ENCODE peak calls at places on chromosome 6, in four cellular contexts. One of them, this sample, is unnamed.

GRCh38 chr6:31663961-31664789 is 622 bp downstream of the GPANK1 start:
- DNase-seq in tibial artery: peak
- DNase-seq in adrenal gland: peak
- DNase-seq in foreskin fibroblast: peak
- DNase-seq in this sample: no peak

GRCh38 chr6:30685157-30685976 is 1.1 kb downstream of the PPP1R18 start:
- DNase-seq in tibial artery: peak
- DNase-seq in adrenal gland: no peak
- DNase-seq in foreskin fibroblast: no peak
- DNase-seq in this sample: no peak

GRCh38 chr6:88370127-88370710 is 204.1 kb upstream of the CNR1 start:
- DNase-seq in tibial artery: no peak
- DNase-seq in adrenal gland: no peak
- DNase-seq in foreskin fibroblast: no peak
- DNase-seq in this sample: no peak

GRCh38 chr6:105819774-105820173 is 266.4 kb upstream of the PRDM1 start:
- DNase-seq in tibial artery: no peak
- DNase-seq in adrenal gland: no peak
- DNase-seq in foreskin fibroblast: no peak
- DNase-seq in this sample: peak

GRCh38 chr6:84789170-84789569 is 24.8 kb upstream of the TBX18 start:
- DNase-seq in tibial artery: no peak
- DNase-seq in adrenal gland: no peak
- DNase-seq in foreskin fibroblast: no peak
- DNase-seq in this sample: no peak

GRCh38 chr6:134909701-134910595 is 40.0 kb downstream of the ALDH8A1 start:
- DNase-seq in tibial artery: no peak
- DNase-seq in adrenal gland: peak
- DNase-seq in foreskin fibroblast: no peak
- DNase-seq in this sample: no peak

GRCh38 chr6:72941751-72942150 is 283.5 kb downstream of the KHDC1L start:
- DNase-seq in tibial artery: no peak
- DNase-seq in adrenal gland: no peak
- DNase-seq in foreskin fibroblast: no peak
- DNase-seq in this sample: no peak

GRCh38 chr6:30259140-30260035 is 46.2 kb upstream of the TRIM26 start:
- DNase-seq in tibial artery: peak
- DNase-seq in adrenal gland: peak
- DNase-seq in foreskin fibroblast: peak
- DNase-seq in this sample: peak

GRCh38 chr6:170307080-170307545 is 555 bp downstream of the FAM120B start:
- DNase-seq in tibial artery: no peak
- DNase-seq in adrenal gland: no peak
- DNase-seq in foreskin fibroblast: no peak
- DNase-seq in this sample: no peak

GRCh38 chr6:166670013-166670412 is 43.0 kb upstream of the RPS6KA2 start:
- DNase-seq in tibial artery: no peak
- DNase-seq in adrenal gland: no peak
- DNase-seq in foreskin fibroblast: no peak
- DNase-seq in this sample: no peak

GRCh38 chr6:37256692-37257319 is 766 bp upstream of the TBC1D22B start:
- DNase-seq in tibial artery: no peak
- DNase-seq in adrenal gland: no peak
- DNase-seq in foreskin fibroblast: peak
- DNase-seq in this sample: no peak

GRCh38 chr6:56101141-56101553 is 146.2 kb downstream of the COL21A1 start:
- DNase-seq in tibial artery: no peak
- DNase-seq in adrenal gland: no peak
- DNase-seq in foreskin fibroblast: peak
- DNase-seq in this sample: no peak

GRCh38 chr6:139062921-139063320 is 34.4 kb downstream of the ABRACL start:
- DNase-seq in tibial artery: no peak
- DNase-seq in adrenal gland: no peak
- DNase-seq in foreskin fibroblast: no peak
- DNase-seq in this sample: no peak

GRCh38 chr6:97850458-97851218 is 567.6 kb upstream of the MMS22L start:
- DNase-seq in tibial artery: no peak
- DNase-seq in adrenal gland: no peak
- DNase-seq in foreskin fibroblast: peak
- DNase-seq in this sample: peak

GRCh38 chr6:71367763-71368162 is 79.2 kb downstream of the OGFRL1 start:
- DNase-seq in tibial artery: no peak
- DNase-seq in adrenal gland: no peak
- DNase-seq in foreskin fibroblast: no peak
- DNase-seq in this sample: no peak

GRCh38 chr6:31582230-31582601 is at the start of gene LTB:
- DNase-seq in tibial artery: no peak
- DNase-seq in adrenal gland: no peak
- DNase-seq in foreskin fibroblast: no peak
- DNase-seq in this sample: no peak

GRCh38 chr6:152050451-152051195 is 243.1 kb downstream of the ESR1 start:
- DNase-seq in tibial artery: no peak
- DNase-seq in adrenal gland: no peak
- DNase-seq in foreskin fibroblast: peak
- DNase-seq in this sample: no peak

GRCh38 chr6:119105262-119105661 is 26.8 kb upstream of the FAM184A start:
- DNase-seq in tibial artery: no peak
- DNase-seq in adrenal gland: no peak
- DNase-seq in foreskin fibroblast: no peak
- DNase-seq in this sample: no peak

GRCh38 chr6:159170333-159170672 is 1.1 kb downstream of the FNDC1 start:
- DNase-seq in tibial artery: no peak
- DNase-seq in adrenal gland: no peak
- DNase-seq in foreskin fibroblast: no peak
- DNase-seq in this sample: no peak

GRCh38 chr6:108558372-108559096 is 2.2 kb upstream of the FOXO3 start:
- DNase-seq in tibial artery: peak
- DNase-seq in adrenal gland: peak
- DNase-seq in foreskin fibroblast: peak
- DNase-seq in this sample: peak

GRCh38 chr6:130520235-130520634 is 154.4 kb downstream of the TMEM200A start:
- DNase-seq in tibial artery: no peak
- DNase-seq in adrenal gland: no peak
- DNase-seq in foreskin fibroblast: peak
- DNase-seq in this sample: no peak

GRCh38 chr6:168221000-168221399 is 98.6 kb downstream of the DACT2 start:
- DNase-seq in tibial artery: no peak
- DNase-seq in adrenal gland: no peak
- DNase-seq in foreskin fibroblast: no peak
- DNase-seq in this sample: no peak